ENCODE peak calls at places on chromosomes 11 and 22, in nine cellular contexts. U, E, O, W, M, X, G, S and H are unnamed samples.

GRCh38 chr11:94769897-94770296 is 1.7 kb downstream of the AMOTL1 start:
- DNase-seq in U (no peak), E (peak), O (no peak), W (no peak), M (no peak), X (no peak), G (no peak), S (no peak), H (no peak)

GRCh38 chr11:24587655-24588054 is 90.8 kb downstream of the LUZP2 start:
- DNase-seq in U (no peak), E (no peak), O (no peak), W (no peak), M (peak), X (no peak), G (no peak), S (no peak), H (no peak)

GRCh38 chr11:72237112-72237931 is 6.7 kb downstream of the PHOX2A start:
- DNase-seq in U (no peak), E (no peak), O (no peak), W (no peak), M (no peak), X (no peak), G (peak), S (no peak), H (no peak)

GRCh38 chr11:34564807-34565241 is 51.2 kb upstream of the ELF5 start:
- DNase-seq in U (no peak), E (no peak), O (peak), W (no peak), M (no peak), X (no peak), G (no peak), S (no peak), H (no peak)

GRCh38 chr22:46846154-46846831 is 83.8 kb downstream of the TBC1D22A start:
- DNase-seq in U (no peak), E (no peak), O (no peak), W (no peak), M (peak), X (no peak), G (no peak), S (no peak), H (no peak)

GRCh38 chr11:117179048-117179999 is 781 bp downstream of the SIDT2 start:
- DNase-seq in U (peak), E (peak), O (no peak), W (peak), M (no peak), X (no peak), G (peak), S (no peak), H (peak)

GRCh38 chr11:37394236-37394870 is 796.3 kb upstream of the RAG2 start:
- DNase-seq in U (no peak), E (no peak), O (no peak), W (no peak), M (no peak), X (no peak), G (no peak), S (no peak), H (no peak)

GRCh38 chr11:10623797-10624761 is 55.6 kb upstream of the LYVE1 start:
- DNase-seq in U (peak), E (peak), O (peak), W (peak), M (peak), X (no peak), G (no peak), S (no peak), H (no peak)

GRCh38 chr22:43147821-43148220 is 3.5 kb upstream of the TSPO start:
- DNase-seq in U (peak), E (no peak), O (peak), W (no peak), M (no peak), X (no peak), G (no peak), S (no peak), H (no peak)

GRCh38 chr11:75028321-75029097 is 39.8 kb downstream of the NEU3 start:
- DNase-seq in U (no peak), E (no peak), O (peak), W (no peak), M (no peak), X (no peak), G (no peak), S (no peak), H (no peak)

GRCh38 chr11:44632466-44633123 is 67.1 kb downstream of the CD82 start:
- DNase-seq in U (peak), E (peak), O (peak), W (peak), M (no peak), X (peak), G (no peak), S (no peak), H (no peak)

GRCh38 chr22:20956258-20957117 is 10.6 kb upstream of the AIFM3 start:
- DNase-seq in U (peak), E (peak), O (no peak), W (no peak), M (peak), X (no peak), G (peak), S (no peak), H (no peak)

GRCh38 chr22:17795661-17796548 is 21.6 kb upstream of the BID start:
- DNase-seq in U (no peak), E (no peak), O (no peak), W (no peak), M (no peak), X (no peak), G (no peak), S (no peak), H (no peak)

GRCh38 chr11:1041936-1042608 is 5.6 kb upstream of the MUC6 start:
- DNase-seq in U (peak), E (peak), O (no peak), W (no peak), M (no peak), X (no peak), G (peak), S (no peak), H (no peak)

GRCh38 chr22:27840436-27840835 is 38.9 kb upstream of the MN1 start:
- DNase-seq in U (no peak), E (no peak), O (no peak), W (no peak), M (no peak), X (no peak), G (no peak), S (no peak), H (no peak)

GRCh38 chr22:19238900-19239299 is 52.6 kb downstream of the CLTCL1 start:
- DNase-seq in U (no peak), E (no peak), O (no peak), W (no peak), M (no peak), X (no peak), G (no peak), S (no peak), H (no peak)

GRCh38 chr22:43901976-43902643 is 10.3 kb upstream of the PNPLA5 start:
- DNase-seq in U (no peak), E (no peak), O (no peak), W (no peak), M (peak), X (no peak), G (no peak), S (no peak), H (no peak)

GRCh38 chr22:43136255-43136654 is 6.9 kb downstream of the MCAT start:
- DNase-seq in U (peak), E (peak), O (no peak), W (no peak), M (peak), X (no peak), G (no peak), S (no peak), H (no peak)

GRCh38 chr11:33987975-33988580 is 63.5 kb upstream of the CAPRIN1 start:
- DNase-seq in U (peak), E (peak), O (peak), W (peak), M (peak), X (peak), G (no peak), S (peak), H (no peak)

GRCh38 chr22:40521046-40521445 is 115.5 kb downstream of the MRTFA start:
- DNase-seq in U (no peak), E (no peak), O (no peak), W (no peak), M (no peak), X (no peak), G (no peak), S (no peak), H (no peak)

GRCh38 chr11:32852142-32852541 is 22.4 kb downstream of the PRRG4 start:
- DNase-seq in U (peak), E (no peak), O (no peak), W (no peak), M (peak), X (no peak), G (no peak), S (no peak), H (no peak)

GRCh38 chr11:86370922-86371614 is 3.6 kb upstream of the CCDC81 start:
- DNase-seq in U (no peak), E (no peak), O (no peak), W (no peak), M (peak), X (no peak), G (no peak), S (no peak), H (no peak)

GRCh38 chr11:16986434-16987204 is 27.6 kb downstream of the PLEKHA7 start:
- DNase-seq in U (peak), E (peak), O (no peak), W (peak), M (no peak), X (no peak), G (no peak), S (no peak), H (peak)

GRCh38 chr11:114065094-114065493 is 5.6 kb downstream of the ZBTB16 start:
- DNase-seq in U (no peak), E (no peak), O (no peak), W (no peak), M (no peak), X (no peak), G (no peak), S (no peak), H (no peak)

GRCh38 chr11:36360318-36360717 is 64.2 kb downstream of the PRR5L start:
- DNase-seq in U (no peak), E (no peak), O (no peak), W (no peak), M (no peak), X (no peak), G (no peak), S (no peak), H (no peak)

GRCh38 chr22:35959121-35959800 is 69.4 kb downstream of the RBFOX2 start:
- DNase-seq in U (no peak), E (no peak), O (no peak), W (no peak), M (no peak), X (no peak), G (no peak), S (no peak), H (no peak)

GRCh38 chr11:122214567-122214966 is 98.6 kb upstream of the BLID start:
- DNase-seq in U (no peak), E (no peak), O (no peak), W (no peak), M (peak), X (no peak), G (no peak), S (no peak), H (no peak)

GRCh38 chr11:95688501-95689222 is 100.9 kb downstream of the FAM76B start:
- DNase-seq in U (no peak), E (no peak), O (no peak), W (no peak), M (no peak), X (no peak), G (no peak), S (no peak), H (no peak)

GRCh38 chr11:95231881-95232605 is 1.0 kb upstream of the SESN3 start:
- DNase-seq in U (peak), E (peak), O (peak), W (peak), M (no peak), X (peak), G (peak), S (peak), H (no peak)

GRCh38 chr11:61297741-61298140 is 2.6 kb upstream of the VWCE start:
- DNase-seq in U (no peak), E (peak), O (peak), W (peak), M (peak), X (peak), G (no peak), S (peak), H (no peak)

GRCh38 chr11:77047007-77047927 is 13.1 kb downstream of the B3GNT6 start:
- DNase-seq in U (peak), E (peak), O (peak), W (peak), M (peak), X (peak), G (no peak), S (peak), H (peak)

GRCh38 chr11:130024356-130024755 is 21.7 kb upstream of the PRDM10 start:
- DNase-seq in U (no peak), E (no peak), O (no peak), W (no peak), M (no peak), X (no peak), G (no peak), S (no peak), H (no peak)

GRCh38 chr11:86197448-86197847 is 47.1 kb upstream of the EED start:
- DNase-seq in U (no peak), E (no peak), O (no peak), W (no peak), M (peak), X (no peak), G (no peak), S (no peak), H (no peak)

GRCh38 chr11:126661051-126661450 is 305.6 kb downstream of the ST3GAL4 start:
- DNase-seq in U (no peak), E (no peak), O (no peak), W (no peak), M (no peak), X (no peak), G (no peak), S (no peak), H (no peak)

GRCh38 chr22:48568736-48569330 is 1258.8 kb downstream of the BRD1 start:
- DNase-seq in U (no peak), E (no peak), O (no peak), W (no peak), M (no peak), X (no peak), G (peak), S (no peak), H (no peak)

DNA sequence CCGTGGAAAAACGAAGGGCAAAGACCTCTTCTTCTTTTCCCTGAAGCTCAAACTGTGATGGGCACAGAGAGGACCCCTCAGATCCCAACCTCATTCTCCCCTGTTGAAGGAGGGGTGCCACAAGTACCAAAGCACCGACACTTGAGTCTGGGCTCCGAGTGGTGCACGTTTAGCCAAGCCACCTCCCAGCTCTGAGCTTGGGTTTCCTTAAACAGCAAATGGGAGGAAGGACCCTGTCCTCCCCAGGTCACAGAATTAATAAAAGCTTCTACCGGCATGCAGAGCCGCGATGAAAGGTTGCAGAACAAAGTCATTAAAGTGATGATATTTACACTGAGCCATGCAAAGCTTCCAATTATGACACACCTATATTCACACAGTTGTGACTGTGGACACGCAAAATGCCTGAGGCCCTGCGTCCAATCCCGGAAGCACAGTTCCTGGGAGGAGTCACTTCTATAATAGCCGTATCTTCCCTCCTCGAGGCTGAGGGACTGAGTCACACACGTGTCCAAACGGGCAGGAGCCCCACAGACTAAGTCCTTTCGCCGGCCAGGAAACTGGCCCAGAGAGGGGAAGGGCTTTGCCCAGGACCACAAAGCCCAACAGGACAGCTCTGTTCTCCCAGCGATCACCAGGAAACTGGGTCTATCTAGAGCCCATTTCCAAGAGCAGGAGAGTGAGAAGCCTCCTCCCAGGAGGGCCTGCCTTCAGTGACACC is 922 bp upstream of the CSNK1E start:
- DNase-seq in U (peak), E (peak), O (peak), W (peak), M (peak), X (peak), G (no peak), S (peak), H (no peak)
- TF ChIP-seq POLR2A in U (peak), E (peak), O (peak), W (no peak), M (peak), X (no peak), G (peak), S (peak), H (no peak)

DNA sequence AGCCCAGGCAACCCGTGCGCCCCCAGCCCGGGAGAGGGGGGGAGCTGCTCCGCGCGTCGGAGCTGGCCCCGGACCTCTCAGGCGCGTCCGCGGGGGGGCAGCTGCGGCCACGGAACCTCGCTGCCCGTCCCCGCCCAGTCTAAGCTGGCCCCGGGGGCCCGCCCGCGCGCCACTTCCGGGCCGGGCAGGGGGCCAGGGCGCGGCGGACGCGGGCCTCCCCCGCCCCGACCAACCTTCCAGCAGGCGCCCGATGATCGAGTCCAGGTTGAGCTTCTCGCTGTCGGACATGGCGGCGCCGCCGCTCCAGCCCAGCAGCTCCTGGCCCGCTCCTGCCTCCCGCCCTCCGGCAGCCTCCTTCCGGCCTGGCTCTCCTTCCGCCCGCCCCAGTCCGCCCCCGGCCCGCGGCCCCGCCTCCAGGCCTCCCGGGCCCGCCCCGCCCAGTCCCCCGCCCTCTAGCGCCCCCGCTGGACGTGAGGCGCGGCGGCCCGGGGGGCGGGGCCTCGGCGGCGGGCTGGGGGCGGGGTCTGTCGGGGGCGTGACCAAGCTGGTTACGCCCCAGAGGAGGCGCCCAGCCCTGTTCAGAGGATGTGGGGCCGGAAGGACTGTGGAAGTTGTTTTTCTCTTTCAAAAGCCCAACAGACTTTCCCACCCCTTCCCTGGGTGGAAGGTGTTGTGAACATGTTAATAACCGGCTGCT is at the start of gene PPP1CA:
- DNase-seq in U (peak), E (peak), O (peak), W (peak), M (peak), X (peak), G (peak), S (peak), H (no peak)
- TF ChIP-seq POLR2A in U (peak), E (peak), O (peak), W (peak), M (peak), X (no peak), G (peak), S (peak), H (peak)

GRCh38 chr11:124886978-124887666 is 10.5 kb downstream of the ROBO4 start:
- DNase-seq in U (no peak), E (no peak), O (no peak), W (no peak), M (no peak), X (no peak), G (no peak), S (no peak), H (no peak)

GRCh38 chr11:124887667-124888013 is 10.0 kb downstream of the ROBO4 start:
- DNase-seq in U (no peak), E (no peak), O (no peak), W (no peak), M (no peak), X (no peak), G (no peak), S (no peak), H (no peak)

GRCh38 chr11:124884869-124885479 is 12.7 kb downstream of the ROBO4 start:
- DNase-seq in U (no peak), E (no peak), O (peak), W (no peak), M (no peak), X (no peak), G (no peak), S (no peak), H (no peak)

GRCh38 chr11:124884340-124884739 is 13.3 kb downstream of the ROBO4 start:
- DNase-seq in U (no peak), E (no peak), O (no peak), W (no peak), M (no peak), X (no peak), G (no peak), S (no peak), H (no peak)

DNA sequence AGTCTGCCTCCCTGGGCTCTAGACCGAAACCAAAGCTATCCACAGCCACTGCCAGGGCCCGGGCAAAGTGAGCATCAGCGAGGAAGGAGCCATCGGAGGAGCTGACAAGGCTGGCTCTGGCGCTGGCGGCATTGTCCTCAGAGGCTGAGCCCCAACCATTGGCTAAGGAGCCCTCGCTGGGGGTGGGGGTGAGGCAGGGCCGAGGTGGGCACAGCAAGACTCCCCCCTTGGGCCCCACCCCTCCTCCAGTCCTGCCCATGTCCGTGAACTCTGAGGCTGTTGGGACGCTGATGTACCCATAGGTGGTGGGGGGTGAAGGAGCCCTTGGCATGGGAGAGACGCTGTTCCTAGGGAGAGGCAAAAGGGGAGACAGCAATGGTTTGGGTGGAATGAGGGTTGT is 11.2 kb downstream of the ROBO4 start:
- DNase-seq in U (no peak), E (no peak), O (no peak), W (no peak), M (no peak), X (no peak), G (no peak), S (no peak), H (no peak)
- TF ChIP-seq POLR2A in U (no peak), E (no peak), O (no peak), W (no peak), M (no peak), X (no peak), G (no peak), S (no peak), H (no peak)

GRCh38 chr11:46593550-46594382 is at the start of gene AMBRA1:
- DNase-seq in U (peak), E (peak), O (peak), W (peak), M (peak), X (peak), G (peak), S (peak), H (peak)
- TF ChIP-seq POLR2A in U (peak), E (peak), O (peak), W (peak), M (peak), X (no peak), G (peak), S (peak), H (peak)

DNA sequence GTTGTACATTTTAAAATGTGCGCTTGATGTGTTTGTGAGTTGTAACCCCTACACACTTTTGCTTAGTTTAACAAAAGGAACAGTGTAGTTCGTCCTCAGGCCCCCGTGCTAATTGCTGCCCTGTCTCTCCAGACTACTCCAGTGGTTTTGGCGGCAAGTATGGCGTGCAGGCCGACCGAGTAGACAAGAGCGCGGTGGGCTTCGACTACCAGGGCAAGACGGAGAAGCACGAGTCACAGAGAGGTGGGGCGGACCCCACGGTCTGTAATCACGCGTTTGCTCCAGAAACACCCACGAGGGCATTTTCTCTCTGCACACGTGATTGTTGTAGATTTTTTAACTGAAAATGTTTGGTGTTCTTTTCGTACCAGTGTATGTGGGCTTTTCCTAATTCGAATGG is 18.6 kb downstream of the CTTN start:
- DNase-seq in U (no peak), E (no peak), O (no peak), W (no peak), M (no peak), X (no peak), G (no peak), S (no peak), H (no peak)
- TF ChIP-seq POLR2A in U (no peak), E (no peak), O (no peak), W (no peak), M (no peak), X (no peak), G (no peak), S (no peak), H (no peak)